ENCODE peak calls at places on chromosomes 6 and 20, in eight cellular contexts. B is memory B cell; Y is cardiac fibroblast; R is stimulated activated CD4-positive, alpha-beta T cell treated with anti-CD3 and anti-CD28 coated beads, Interleukin-15, amount 100 ng/mL, for 1 hour; Z is endothelial cell; H is esophagus squamous epithelium; X is CD8-positive, alpha-beta memory T cell; W is activated B cell treated with CpG ODN at 0.5 μM for 24 hours. N is an unnamed sample.

GRCh38 chr6:13924146-13924948 is 405 bp upstream of the RNF182 start:
- DNase-seq in B (peak), Y (peak), R (no peak), Z (peak), H (no peak), X (peak), W (peak), N (no peak)

GRCh38 chr6:162917506-162917905 is 189.7 kb downstream of the PACRG start:
- DNase-seq in B (no peak), Y (peak), R (no peak), Z (no peak), H (no peak), X (no peak), W (no peak), N (no peak)

GRCh38 chr6:17865798-17866725 is 121.4 kb downstream of the KIF13A start:
- DNase-seq in B (no peak), Y (peak), R (no peak), Z (no peak), H (no peak), X (no peak), W (no peak), N (no peak)

GRCh38 chr6:138765896-138766487 is 7.6 kb upstream of the CCDC28A start:
- DNase-seq in B (peak), Y (peak), R (no peak), Z (no peak), H (no peak), X (peak), W (no peak), N (peak)

GRCh38 chr6:143589162-143589561 is 77.6 kb upstream of the FUCA2 start:
- DNase-seq in B (no peak), Y (no peak), R (no peak), Z (no peak), H (no peak), X (no peak), W (no peak), N (no peak)

GRCh38 chr6:154715449-154715848 is 17.8 kb upstream of the SCAF8 start:
- DNase-seq in B (no peak), Y (no peak), R (no peak), Z (no peak), H (no peak), X (no peak), W (no peak), N (no peak)

GRCh38 chr6:72182337-72183246 is 296.2 kb downstream of the RIMS1 start:
- DNase-seq in B (no peak), Y (peak), R (no peak), Z (peak), H (no peak), X (no peak), W (no peak), N (no peak)

GRCh38 chr6:57434944-57435343 is 117.5 kb downstream of the PRIM2 start:
- DNase-seq in B (no peak), Y (peak), R (no peak), Z (no peak), H (no peak), X (no peak), W (no peak), N (no peak)

GRCh38 chr20:17725094-17725835 is 25.5 kb downstream of the BANF2 start:
- DNase-seq in B (no peak), Y (no peak), R (no peak), Z (no peak), H (no peak), X (no peak), W (no peak), N (no peak)

GRCh38 chr6:136403166-136403980 is 113.7 kb upstream of the BCLAF1 start:
- DNase-seq in B (no peak), Y (peak), R (no peak), Z (no peak), H (no peak), X (no peak), W (no peak), N (no peak)

GRCh38 chr20:38590682-38591483 is 9.9 kb downstream of the ADIG start:
- DNase-seq in B (no peak), Y (no peak), R (no peak), Z (no peak), H (no peak), X (no peak), W (no peak), N (no peak)

GRCh38 chr20:47543006-47543431 is 41.3 kb downstream of the NCOA3 start:
- DNase-seq in B (no peak), Y (peak), R (no peak), Z (no peak), H (no peak), X (no peak), W (no peak), N (peak)

GRCh38 chr6:72031471-72031870 is 145.1 kb downstream of the RIMS1 start:
- DNase-seq in B (no peak), Y (peak), R (no peak), Z (no peak), H (no peak), X (no peak), W (no peak), N (no peak)

GRCh38 chr6:137490961-137491360 is 3.2 kb downstream of the OLIG3 start:
- DNase-seq in B (no peak), Y (no peak), R (no peak), Z (no peak), H (no peak), X (no peak), W (no peak), N (no peak)

GRCh38 chr20:62651285-62652021 is 9.2 kb downstream of the SLCO4A1 start:
- DNase-seq in B (peak), Y (no peak), R (peak), Z (no peak), H (peak), X (peak), W (peak), N (peak)

GRCh38 chr6:12851123-12851695 is 134.6 kb downstream of the PHACTR1 start:
- DNase-seq in B (no peak), Y (peak), R (no peak), Z (no peak), H (no peak), X (no peak), W (no peak), N (no peak)

GRCh38 chr6:53474010-53474409 is 70.9 kb downstream of the GCLC start:
- DNase-seq in B (no peak), Y (no peak), R (no peak), Z (no peak), H (no peak), X (no peak), W (no peak), N (no peak)

GRCh38 chr20:63074631-63075030 is 67.9 kb upstream of the BHLHE23 start:
- DNase-seq in B (no peak), Y (no peak), R (no peak), Z (no peak), H (no peak), X (no peak), W (no peak), N (no peak)

GRCh38 chr6:53154794-53155193 is 6.2 kb upstream of the GCM1 start:
- DNase-seq in B (no peak), Y (peak), R (no peak), Z (no peak), H (no peak), X (no peak), W (no peak), N (no peak)

GRCh38 chr6:4610256-4610655 is 165.9 kb upstream of the CDYL start:
- DNase-seq in B (no peak), Y (peak), R (no peak), Z (no peak), H (no peak), X (no peak), W (no peak), N (no peak)

GRCh38 chr6:33209856-33210255 is 1.6 kb downstream of the RING1 start:
- DNase-seq in B (no peak), Y (no peak), R (no peak), Z (no peak), H (no peak), X (no peak), W (no peak), N (no peak)

GRCh38 chr6:153003294-153003645 is 761 bp upstream of the MTRF1L start:
- DNase-seq in B (no peak), Y (no peak), R (no peak), Z (peak), H (no peak), X (no peak), W (no peak), N (no peak)

GRCh38 chr20:25039697-25040437 is 18.1 kb downstream of the ACSS1 start:
- DNase-seq in B (no peak), Y (peak), R (no peak), Z (no peak), H (no peak), X (no peak), W (no peak), N (no peak)

GRCh38 chr6:25477006-25477590 is 174.9 kb upstream of the SCGN start:
- DNase-seq in B (no peak), Y (peak), R (no peak), Z (no peak), H (no peak), X (no peak), W (no peak), N (no peak)

GRCh38 chr6:36076178-36077088 is 48.8 kb downstream of the MAPK14 start:
- DNase-seq in B (no peak), Y (no peak), R (no peak), Z (no peak), H (no peak), X (no peak), W (no peak), N (no peak)

GRCh38 chr6:137269347-137269746 is 50.2 kb upstream of the IFNGR1 start:
- DNase-seq in B (no peak), Y (no peak), R (no peak), Z (no peak), H (no peak), X (peak), W (no peak), N (no peak)

GRCh38 chr20:34639755-34640222 is 37.1 kb downstream of the PIGU start:
- DNase-seq in B (no peak), Y (no peak), R (no peak), Z (no peak), H (no peak), X (no peak), W (no peak), N (no peak)

GRCh38 chr20:48795732-48796131 is 32.1 kb downstream of the PREX1 start:
- DNase-seq in B (no peak), Y (peak), R (no peak), Z (no peak), H (no peak), X (no peak), W (no peak), N (no peak)

GRCh38 chr20:49384437-49385434 is 97.7 kb downstream of the KCNB1 start:
- DNase-seq in B (peak), Y (peak), R (peak), Z (peak), H (no peak), X (peak), W (peak), N (peak)

GRCh38 chr6:32436995-32437836 is 2.5 kb upstream of the HLA-DRA start:
- DNase-seq in B (peak), Y (peak), R (no peak), Z (no peak), H (no peak), X (peak), W (no peak), N (peak)

GRCh38 chr20:16476032-16476431 is 97.2 kb downstream of the KIF16B start:
- DNase-seq in B (peak), Y (peak), R (no peak), Z (no peak), H (no peak), X (no peak), W (no peak), N (peak)

GRCh38 chr6:21151178-21151956 is 442.2 kb upstream of the SOX4 start:
- DNase-seq in B (no peak), Y (no peak), R (no peak), Z (no peak), H (no peak), X (no peak), W (no peak), N (no peak)

GRCh38 chr20:5331340-5331739 is 14.6 kb upstream of the PROKR2 start:
- DNase-seq in B (no peak), Y (no peak), R (no peak), Z (no peak), H (no peak), X (no peak), W (no peak), N (no peak)

N was measured in NAMALWA.